ENCODE peak calls at places on chromosomes 13 and 19, in ten cellular contexts. K is fibroblast of the aortic adventitia, G is tibial nerve, S is cardiac muscle cell, N is transverse colon, C is GM12865, M is tibial artery, H is fibroblast of pulmonary artery, U is endothelial cell, J is nephron progenitor cell. V is an unnamed sample.
A peak's percentile ranks its signal among the peaks of the same experiment; 100 is the strongest.

GRCh38 chr19:45215391-45216191 is 29.6 kb downstream of the EXOC3L2 start:
- DNase-seq in S (no peak), G (no peak), M (no peak), N (no peak), K (no peak), J (peak; percentile 56), C (no peak), H (no peak), U (peak; percentile 60), V (no peak)

GRCh38 chr13:32021785-32022184 is 9.8 kb upstream of the FRY start:
- DNase-seq in K (no peak), G (no peak), M (no peak), J (no peak), S (no peak), H (no peak), U (no peak), N (no peak), C (no peak), V (no peak)

GRCh38 chr13:101576452-101576851 is 124.0 kb downstream of the ITGBL1 start:
- DNase-seq in C (no peak), J (no peak), G (no peak), S (no peak), U (no peak), M (no peak), N (no peak), K (no peak), H (peak; percentile 40), V (no peak)

GRCh38 chr13:112346899-112347229 is 29.3 kb upstream of the SPACA7 start:
- DNase-seq in U (no peak), J (no peak), G (no peak), H (no peak), K (no peak), N (no peak), C (no peak), S (no peak), M (no peak), V (no peak)

GRCh38 chr13:33123066-33123940 is 107.1 kb downstream of the KL start:
- DNase-seq in J (no peak), U (no peak), M (peak; percentile 75), S (peak; percentile 72), N (no peak), G (peak; percentile 60), H (peak; percentile 37), K (peak; percentile 39), C (no peak), V (no peak)

GRCh38 chr13:20336761-20337160 is 104.6 kb upstream of the GJB6 start:
- DNase-seq in M (no peak), G (no peak), N (no peak), J (no peak), H (no peak), C (no peak), S (no peak), K (no peak), U (no peak), V (no peak)

GRCh38 chr13:31053098-31053497 is 108.6 kb downstream of the HSPH1 start:
- DNase-seq in N (no peak), H (no peak), K (no peak), U (no peak), C (no peak), M (no peak), S (no peak), J (no peak), G (no peak), V (no peak)

GRCh38 chr19:15177269-15178116 is 23.3 kb downstream of the NOTCH3 start:
- DNase-seq in C (peak; percentile 89), M (peak; percentile 89), S (peak; percentile 78), N (peak; percentile 83), G (peak; percentile 74), H (peak; percentile 76), U (peak; percentile 92), K (peak; percentile 60), J (peak; percentile 94), V (peak; percentile 91)

DNA sequence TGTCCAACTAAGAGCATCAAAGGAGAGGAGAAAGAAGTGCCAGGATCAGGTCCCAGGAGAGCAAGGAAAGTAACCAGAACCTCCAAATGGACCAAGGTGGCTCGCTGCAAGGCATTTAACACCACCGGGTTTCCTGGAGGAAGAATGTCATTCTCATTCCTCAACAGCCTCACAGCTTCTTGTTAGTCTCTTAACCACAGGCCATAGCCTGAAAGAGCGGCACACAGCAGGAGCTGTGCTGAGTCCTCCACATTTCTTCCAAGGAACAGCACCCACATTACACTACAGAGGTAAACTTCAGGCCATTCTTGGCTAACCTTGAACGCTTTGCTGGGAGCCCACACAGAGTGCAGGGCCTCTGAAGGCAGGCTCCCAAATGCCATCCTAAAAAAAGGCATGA is 23.6 kb downstream of the DOCK9 start:
- DNase-seq in G (no peak), U (no peak), J (no peak), S (no peak), C (no peak), K (no peak), H (no peak), M (no peak), N (no peak), V (no peak)
- TF ChIP-seq CTCF in G (no peak), U (no peak), J (no peak), S (no peak), C (no peak), K (no peak), H (no peak), M (no peak), N (no peak), V (no peak)

DNA sequence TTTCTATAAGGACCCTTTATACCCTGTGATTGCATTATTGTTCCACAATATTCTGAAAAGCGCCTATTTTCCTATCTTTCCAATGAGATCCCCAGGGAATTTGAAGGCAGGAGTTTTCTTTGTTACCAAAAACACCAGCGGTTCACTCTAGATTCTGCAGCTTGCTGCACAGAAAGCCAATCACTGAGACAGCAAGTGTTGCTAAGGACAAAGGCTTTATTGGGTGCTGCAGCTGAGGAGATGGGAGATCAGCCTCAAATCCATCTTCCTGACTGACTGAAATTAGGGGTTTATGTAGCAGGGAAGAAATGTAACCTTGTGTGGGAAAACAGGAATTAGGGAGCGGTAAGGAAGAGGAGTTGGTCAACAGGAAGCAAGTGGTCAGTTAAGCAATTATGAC is 42.6 kb upstream of the MYO16 start:
- DNase-seq in J (no peak), G (no peak), N (no peak), K (no peak), H (no peak), M (no peak), U (no peak), S (no peak), C (no peak), V (no peak)
- TF ChIP-seq CTCF in J (no peak), G (no peak), N (no peak), K (no peak), H (no peak), M (no peak), U (no peak), S (no peak), C (no peak), V (no peak)

GRCh38 chr13:38990693-38991092 is at the start of gene STOML3:
- DNase-seq in S (peak; percentile 25), C (no peak), G (no peak), K (no peak), J (no peak), H (peak; percentile 10), N (no peak), U (no peak), M (no peak), V (no peak)
- TF ChIP-seq CTCF in S (no peak), C (no peak), G (no peak), K (no peak), J (no peak), H (no peak), N (no peak), U (no peak), M (no peak), V (no peak)

DNA sequence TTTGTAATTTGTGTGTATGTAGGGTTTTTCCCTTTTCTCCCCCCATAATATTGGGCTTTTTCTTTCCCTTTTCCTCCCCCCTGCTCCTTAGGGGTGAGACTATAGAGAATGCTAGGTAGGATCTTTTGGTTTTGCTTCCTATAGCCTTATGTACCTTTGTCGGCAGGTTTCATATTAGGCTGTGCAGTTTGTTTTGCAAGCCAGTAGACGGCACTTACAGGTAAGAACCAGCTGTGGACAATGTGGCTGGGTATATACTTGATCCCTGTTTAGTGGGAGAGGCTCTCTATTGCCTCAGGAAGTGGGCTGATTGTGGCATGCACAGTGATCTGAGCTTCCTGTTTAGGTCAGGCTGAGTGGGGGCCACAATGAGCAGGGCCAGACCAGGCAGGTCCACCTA is 359.2 kb upstream of the OBI1 start:
- DNase-seq in H (no peak), J (no peak), U (no peak), G (no peak), K (no peak), M (no peak), S (no peak), C (no peak), N (no peak), V (no peak)
- TF ChIP-seq CTCF in H (no peak), J (no peak), U (no peak), G (no peak), K (no peak), M (no peak), S (no peak), C (no peak), N (no peak), V (no peak)

DNA sequence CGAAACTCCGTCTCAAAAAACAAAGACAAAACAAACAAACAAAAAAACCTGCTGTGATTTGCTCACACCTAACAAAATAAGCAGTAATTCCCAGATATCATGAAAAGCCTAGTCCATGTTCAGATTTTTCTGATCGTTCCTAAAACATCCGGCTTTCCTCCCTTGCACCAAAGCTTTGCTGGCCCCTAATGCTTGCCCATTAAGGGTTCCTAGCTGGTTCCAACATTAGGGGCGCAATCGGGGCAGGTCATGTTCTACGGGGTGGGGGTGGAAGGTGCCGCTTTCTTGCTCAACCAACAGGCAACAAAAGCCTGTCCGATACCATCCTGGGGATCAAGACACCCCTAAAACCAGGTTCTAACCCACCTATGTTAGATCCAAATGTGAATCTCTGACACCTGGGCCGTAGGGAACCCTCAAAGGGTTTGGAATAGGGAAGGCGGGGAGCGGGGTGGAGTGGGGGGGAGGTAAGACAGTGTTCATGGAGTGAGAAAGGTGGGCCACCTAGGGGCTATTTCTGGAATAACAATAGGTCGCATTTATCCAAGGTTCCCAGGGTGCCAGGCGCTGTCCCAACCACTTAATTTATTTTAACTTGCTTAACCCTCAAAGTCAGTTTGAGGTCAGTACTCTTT is 25.3 kb upstream of the FXYD3 start:
- DNase-seq in C (peak; percentile 58), G (peak; percentile 83), H (peak; percentile 66), U (peak; percentile 60), J (peak; percentile 68), N (peak; percentile 58), M (no peak), S (peak; percentile 75), K (peak; percentile 64), V (peak; percentile 50)
- TF ChIP-seq CTCF in C (peak; percentile 57), G (peak; percentile 62), H (peak; percentile 65), U (peak; percentile 76), J (peak; percentile 60), N (peak; percentile 60), M (peak; percentile 51), S (peak; percentile 65), K (peak; percentile 64), V (peak; percentile 88)

GRCh38 chr19:2337329-2337707 is 8.8 kb downstream of the SPPL2B start:
- DNase-seq in C (no peak), M (no peak), K (peak; percentile 62), S (peak; percentile 66), H (peak; percentile 69), J (peak; percentile 80), N (no peak), U (no peak), G (peak; percentile 35), V (peak; percentile 74)
- TF ChIP-seq CTCF in C (no peak), M (no peak), K (peak; percentile 55), S (peak; percentile 22), H (peak; percentile 29), J (peak; percentile 41), N (no peak), U (peak; percentile 52), G (no peak), V (peak; percentile 46)

GRCh38 chr13:38223093-38223492 is 126.6 kb upstream of the UFM1 start:
- DNase-seq in U (peak; percentile 32), N (no peak), S (peak; percentile 64), C (no peak), K (peak; percentile 40), J (peak; percentile 5), G (no peak), M (no peak), H (peak; percentile 60), V (no peak)
- TF ChIP-seq CTCF in U (no peak), N (no peak), S (peak; percentile 40), C (no peak), K (peak; percentile 26), J (peak; percentile 39), G (no peak), M (no peak), H (peak; percentile 46), V (no peak)

V was measured in mesothelial cell of epicardium.